ENCODE peak calls at places on chromosomes 11 and 22, in nine cellular contexts. One of them, this sample, is unnamed.

GRCh38 chr22:38935023-38935422 is 22.4 kb upstream of the APOBEC3A start:
- DNase-seq in astrocyte: no peak
- DNase-seq in A673: no peak
- DNase-seq in right atrium auricular region: no peak
- DNase-seq in endodermal cell: no peak
- DNase-seq in SK-N-SH: no peak
- DNase-seq in endothelial cell of umbilical vein: no peak
- DNase-seq in IMR-90: no peak
- DNase-seq in cardiac muscle cell: no peak
- DNase-seq in this sample: no peak

GRCh38 chr22:24440718-24441405 is 13.5 kb downstream of the ADORA2A start:
- DNase-seq in endodermal cell: peak; percentile 43
- DNase-seq in IMR-90: no peak
- DNase-seq in endothelial cell of umbilical vein: no peak
- DNase-seq in astrocyte: no peak
- DNase-seq in A673: no peak
- DNase-seq in cardiac muscle cell: no peak
- DNase-seq in right atrium auricular region: no peak
- DNase-seq in SK-N-SH: peak; percentile 23
- DNase-seq in this sample: no peak

GRCh38 chr11:32555091-32555490 is 28.5 kb upstream of the EIF3M start:
- DNase-seq in cardiac muscle cell: peak; percentile 40
- DNase-seq in right atrium auricular region: no peak
- DNase-seq in IMR-90: no peak
- DNase-seq in endothelial cell of umbilical vein: no peak
- DNase-seq in astrocyte: no peak
- DNase-seq in endodermal cell: no peak
- DNase-seq in SK-N-SH: no peak
- DNase-seq in A673: no peak
- DNase-seq in this sample: no peak

GRCh38 chr11:5280582-5281102 is 10.9 kb upstream of the HBE1 start:
- DNase-seq in cardiac muscle cell: peak; percentile 11
- DNase-seq in SK-N-SH: no peak
- DNase-seq in endodermal cell: peak; percentile 88
- DNase-seq in astrocyte: peak; percentile 97
- DNase-seq in endothelial cell of umbilical vein: peak; percentile 96
- DNase-seq in IMR-90: peak; percentile 100
- DNase-seq in A673: peak; percentile 35
- DNase-seq in right atrium auricular region: peak; percentile 64
- DNase-seq in this sample: no peak

GRCh38 chr22:27857441-27857840 is 55.9 kb upstream of the MN1 start:
- DNase-seq in IMR-90: peak; percentile 72
- DNase-seq in SK-N-SH: no peak
- DNase-seq in A673: no peak
- DNase-seq in astrocyte: peak; percentile 41
- DNase-seq in endodermal cell: no peak
- DNase-seq in endothelial cell of umbilical vein: no peak
- DNase-seq in right atrium auricular region: no peak
- DNase-seq in cardiac muscle cell: no peak
- DNase-seq in this sample: no peak

GRCh38 chr11:57434640-57435546 is 8.0 kb upstream of the SLC43A3 start:
- DNase-seq in cardiac muscle cell: no peak
- DNase-seq in right atrium auricular region: no peak
- DNase-seq in A673: no peak
- DNase-seq in SK-N-SH: no peak
- DNase-seq in astrocyte: peak; percentile 90
- DNase-seq in endodermal cell: no peak
- DNase-seq in endothelial cell of umbilical vein: no peak
- DNase-seq in IMR-90: peak; percentile 97
- DNase-seq in this sample: no peak

GRCh38 chr11:102377891-102378290 is 30.9 kb downstream of the BIRC2 start:
- DNase-seq in cardiac muscle cell: no peak
- DNase-seq in astrocyte: no peak
- DNase-seq in right atrium auricular region: no peak
- DNase-seq in endodermal cell: no peak
- DNase-seq in A673: no peak
- DNase-seq in endothelial cell of umbilical vein: no peak
- DNase-seq in SK-N-SH: no peak
- DNase-seq in IMR-90: no peak
- DNase-seq in this sample: no peak

GRCh38 chr11:10503217-10503616 is 37.8 kb downstream of the RNF141 start:
- DNase-seq in IMR-90: no peak
- DNase-seq in A673: no peak
- DNase-seq in cardiac muscle cell: no peak
- DNase-seq in SK-N-SH: no peak
- DNase-seq in astrocyte: no peak
- DNase-seq in endothelial cell of umbilical vein: no peak
- DNase-seq in right atrium auricular region: no peak
- DNase-seq in endodermal cell: no peak
- DNase-seq in this sample: no peak

GRCh38 chr22:45290410-45290936 is 5.7 kb downstream of the UPK3A start:
- DNase-seq in A673: peak; percentile 74
- DNase-seq in right atrium auricular region: no peak
- DNase-seq in IMR-90: peak; percentile 83
- DNase-seq in endothelial cell of umbilical vein: no peak
- DNase-seq in SK-N-SH: no peak
- DNase-seq in endodermal cell: peak; percentile 77
- DNase-seq in astrocyte: peak; percentile 41
- DNase-seq in cardiac muscle cell: peak; percentile 55
- DNase-seq in this sample: no peak

GRCh38 chr22:17792854-17793434 is 18.7 kb upstream of the BID start:
- DNase-seq in right atrium auricular region: no peak
- DNase-seq in endothelial cell of umbilical vein: no peak
- DNase-seq in astrocyte: no peak
- DNase-seq in SK-N-SH: no peak
- DNase-seq in cardiac muscle cell: no peak
- DNase-seq in IMR-90: no peak
- DNase-seq in A673: no peak
- DNase-seq in endodermal cell: no peak
- DNase-seq in this sample: no peak

GRCh38 chr22:37254206-37254866 is 10.3 kb upstream of the RAC2 start:
- DNase-seq in SK-N-SH: no peak
- DNase-seq in cardiac muscle cell: no peak
- DNase-seq in endothelial cell of umbilical vein: peak; percentile 76
- DNase-seq in A673: peak; percentile 33
- DNase-seq in astrocyte: peak; percentile 75
- DNase-seq in endodermal cell: peak; percentile 31
- DNase-seq in IMR-90: peak; percentile 79
- DNase-seq in right atrium auricular region: no peak
- DNase-seq in this sample: no peak

GRCh38 chr11:123006860-123007542 is 25.4 kb upstream of the BSX start:
- DNase-seq in SK-N-SH: no peak
- DNase-seq in endothelial cell of umbilical vein: no peak
- DNase-seq in A673: no peak
- DNase-seq in IMR-90: no peak
- DNase-seq in astrocyte: no peak
- DNase-seq in endodermal cell: peak; percentile 72
- DNase-seq in right atrium auricular region: no peak
- DNase-seq in cardiac muscle cell: no peak
- DNase-seq in this sample: no peak

GRCh38 chr11:72751293-72752087 is 718 bp downstream of the ARAP1 start:
- DNase-seq in astrocyte: no peak
- DNase-seq in cardiac muscle cell: no peak
- DNase-seq in A673: no peak
- DNase-seq in SK-N-SH: peak; percentile 66
- DNase-seq in endodermal cell: no peak
- DNase-seq in IMR-90: no peak
- DNase-seq in right atrium auricular region: no peak
- DNase-seq in endothelial cell of umbilical vein: no peak
- DNase-seq in this sample: no peak

GRCh38 chr11:78290293-78291176 is 101.8 kb downstream of the USP35 start:
- DNase-seq in right atrium auricular region: peak; percentile 67
- DNase-seq in IMR-90: peak; percentile 58
- DNase-seq in astrocyte: no peak
- DNase-seq in endothelial cell of umbilical vein: no peak
- DNase-seq in A673: no peak
- DNase-seq in cardiac muscle cell: no peak
- DNase-seq in endodermal cell: no peak
- DNase-seq in SK-N-SH: no peak
- DNase-seq in this sample: no peak

GRCh38 chr11:67393437-67393836 is 1.7 kb downstream of the RAD9A start:
- DNase-seq in astrocyte: no peak
- DNase-seq in IMR-90: no peak
- DNase-seq in cardiac muscle cell: no peak
- DNase-seq in endodermal cell: no peak
- DNase-seq in A673: no peak
- DNase-seq in SK-N-SH: no peak
- DNase-seq in right atrium auricular region: no peak
- DNase-seq in endothelial cell of umbilical vein: no peak
- DNase-seq in this sample: no peak

GRCh38 chr11:64053699-64054098 is 18.0 kb downstream of the FLRT1 start:
- DNase-seq in A673: no peak
- DNase-seq in right atrium auricular region: no peak
- DNase-seq in IMR-90: peak; percentile 2
- DNase-seq in astrocyte: no peak
- DNase-seq in endothelial cell of umbilical vein: no peak
- DNase-seq in endodermal cell: peak; percentile 90
- DNase-seq in cardiac muscle cell: peak; percentile 28
- DNase-seq in SK-N-SH: no peak
- DNase-seq in this sample: no peak

GRCh38 chr22:25038239-25038638 is 85.7 kb downstream of the KIAA1671 start:
- DNase-seq in IMR-90: no peak
- DNase-seq in A673: no peak
- DNase-seq in right atrium auricular region: no peak
- DNase-seq in endothelial cell of umbilical vein: no peak
- DNase-seq in cardiac muscle cell: no peak
- DNase-seq in SK-N-SH: no peak
- DNase-seq in astrocyte: no peak
- DNase-seq in endodermal cell: no peak
- DNase-seq in this sample: no peak

GRCh38 chr22:44159230-44159629 is 21.5 kb upstream of the PARVG start:
- DNase-seq in A673: no peak
- DNase-seq in right atrium auricular region: no peak
- DNase-seq in endodermal cell: no peak
- DNase-seq in IMR-90: no peak
- DNase-seq in SK-N-SH: no peak
- DNase-seq in cardiac muscle cell: no peak
- DNase-seq in astrocyte: peak; percentile 25
- DNase-seq in endothelial cell of umbilical vein: no peak
- DNase-seq in this sample: no peak

GRCh38 chr11:48261600-48261999 is 2.1 kb upstream of the OR4X1 start:
- DNase-seq in right atrium auricular region: no peak
- DNase-seq in SK-N-SH: no peak
- DNase-seq in astrocyte: no peak
- DNase-seq in cardiac muscle cell: no peak
- DNase-seq in IMR-90: no peak
- DNase-seq in endodermal cell: no peak
- DNase-seq in endothelial cell of umbilical vein: no peak
- DNase-seq in A673: no peak
- DNase-seq in this sample: no peak
- H3K9me3 ChIP-seq in right atrium auricular region: no peaks in the 10 kb centered on the region
- H3K9me3 ChIP-seq in SK-N-SH: no peaks in the 10 kb centered on the region
- H3K9me3 ChIP-seq in astrocyte: no peaks in the 10 kb centered on the region
- H3K9me3 ChIP-seq in cardiac muscle cell: peaks cover 3% of the 10 kb centered on the region
- H3K9me3 ChIP-seq in IMR-90: no peaks in the 10 kb centered on the region
- H3K9me3 ChIP-seq in endodermal cell: peaks cover 50% of the 10 kb centered on the region
- H3K9me3 ChIP-seq in endothelial cell of umbilical vein: no peaks in the 10 kb centered on the region
- H3K9me3 ChIP-seq in A673: no peaks in the 10 kb centered on the region
- H3K9me3 ChIP-seq in this sample: no peaks in the 10 kb centered on the region

GRCh38 chr22:50084570-50084969 is 656 bp downstream of the MLC1 start:
- DNase-seq in astrocyte: no peak
- DNase-seq in endodermal cell: peak; percentile 35
- DNase-seq in endothelial cell of umbilical vein: no peak
- DNase-seq in cardiac muscle cell: no peak
- DNase-seq in right atrium auricular region: no peak
- DNase-seq in SK-N-SH: no peak
- DNase-seq in IMR-90: no peak
- DNase-seq in A673: no peak
- DNase-seq in this sample: no peak
- H3K27me3 ChIP-seq in astrocyte: peaks cover 2% of the 10 kb centered on the region
- H3K27me3 ChIP-seq in endodermal cell: no peaks in the 10 kb centered on the region
- H3K27me3 ChIP-seq in endothelial cell of umbilical vein: no peaks in the 10 kb centered on the region
- H3K27me3 ChIP-seq in cardiac muscle cell: no peaks in the 10 kb centered on the region
- H3K27me3 ChIP-seq in right atrium auricular region: peaks cover 3% of the 10 kb centered on the region
- H3K27me3 ChIP-seq in SK-N-SH: no peaks in the 10 kb centered on the region
- H3K27me3 ChIP-seq in IMR-90: no peaks in the 10 kb centered on the region
- H3K27me3 ChIP-seq in A673: no peaks in the 10 kb centered on the region
- H3K27me3 ChIP-seq in this sample: peaks cover 20% of the 10 kb centered on the region

DNA sequence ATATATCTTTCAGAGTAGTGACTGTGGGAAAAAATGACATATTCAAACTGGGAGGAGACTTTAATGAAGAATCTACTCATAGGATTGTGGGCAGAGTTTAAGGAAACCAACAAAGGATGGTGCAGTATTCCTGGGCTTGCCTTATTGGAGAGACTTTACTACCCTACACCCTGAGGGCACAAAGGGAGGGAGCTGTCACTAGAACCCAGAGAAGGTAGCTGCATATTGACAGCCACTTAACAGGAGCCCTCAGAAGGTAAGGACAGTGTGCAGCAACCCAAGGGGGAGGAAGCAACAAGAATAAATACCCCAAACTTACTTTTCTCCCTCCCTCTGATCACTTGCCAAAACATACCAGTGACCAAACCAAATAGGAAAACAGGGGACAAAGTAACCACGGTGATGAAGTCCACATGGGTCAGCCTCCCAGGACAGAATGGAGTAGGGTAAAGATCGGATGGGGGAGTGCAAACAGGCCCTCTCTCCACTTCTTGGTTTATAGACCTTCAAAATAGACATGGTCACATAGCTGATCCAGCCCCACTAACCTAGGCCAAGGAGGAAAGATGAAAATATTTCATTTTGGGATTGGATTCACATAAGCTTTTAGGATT is 121.8 kb upstream of the SESN3 start:
- DNase-seq in right atrium auricular region: no peak
- DNase-seq in endodermal cell: no peak
- DNase-seq in cardiac muscle cell: no peak
- DNase-seq in endothelial cell of umbilical vein: no peak
- DNase-seq in astrocyte: no peak
- DNase-seq in SK-N-SH: no peak
- DNase-seq in IMR-90: no peak
- DNase-seq in A673: no peak
- DNase-seq in this sample: no peak
- TF ChIP-seq CTCF in right atrium auricular region: no peak
- TF ChIP-seq CTCF in endodermal cell: no peak
- TF ChIP-seq CTCF in cardiac muscle cell: no peak
- TF ChIP-seq CTCF in endothelial cell of umbilical vein: no peak
- TF ChIP-seq CTCF in astrocyte: no peak
- TF ChIP-seq CTCF in SK-N-SH: no peak
- TF ChIP-seq CTCF in IMR-90: no peak
- TF ChIP-seq CTCF in A673: no peak
- TF ChIP-seq CTCF in this sample: no peak

DNA sequence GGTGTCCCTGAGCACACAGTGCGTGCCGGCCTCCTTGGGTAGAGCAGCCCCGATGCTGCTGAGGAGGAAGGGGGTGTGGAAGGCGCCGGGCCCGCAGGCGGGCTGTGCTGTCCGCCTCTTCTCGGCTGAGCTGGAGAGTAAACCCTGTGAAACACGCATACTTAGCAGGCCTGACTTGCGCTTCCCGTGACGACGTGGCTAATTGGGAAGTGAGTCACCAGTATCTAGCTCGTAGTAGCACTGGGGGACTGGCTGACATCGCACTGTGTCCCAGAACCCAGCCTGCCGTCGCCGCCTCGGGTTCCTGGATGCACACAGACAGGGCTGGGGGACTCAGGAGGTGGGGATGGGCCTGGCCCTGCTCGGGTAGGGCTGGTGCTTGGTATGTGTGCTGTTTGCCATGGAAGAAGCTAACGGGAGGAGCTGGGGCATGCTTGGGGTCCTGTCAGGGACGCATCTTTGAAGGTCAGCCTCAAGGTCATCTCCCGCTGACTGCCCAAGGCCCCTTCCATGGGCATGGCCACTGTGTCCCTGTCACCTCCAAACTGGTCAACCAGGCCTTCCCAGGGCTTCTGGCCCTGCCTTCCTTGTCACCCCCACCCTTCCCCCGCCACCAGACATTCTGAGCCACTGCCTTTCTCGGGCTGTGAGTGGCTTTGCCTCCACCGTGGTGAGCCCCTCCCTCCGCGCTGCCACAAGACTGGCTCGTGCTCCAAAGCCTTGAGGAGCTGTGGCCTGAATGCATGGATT is 1327.0 kb downstream of the BRD1 start:
- DNase-seq in endothelial cell of umbilical vein: no peak
- DNase-seq in cardiac muscle cell: no peak
- DNase-seq in SK-N-SH: no peak
- DNase-seq in right atrium auricular region: no peak
- DNase-seq in IMR-90: no peak
- DNase-seq in endodermal cell: peak; percentile 66
- DNase-seq in A673: peak; percentile 88
- DNase-seq in astrocyte: peak; percentile 93
- DNase-seq in this sample: no peak
- H3K9me3 ChIP-seq in endothelial cell of umbilical vein: peaks cover 3% of the 10 kb centered on the region
- H3K9me3 ChIP-seq in cardiac muscle cell: no peaks in the 10 kb centered on the region
- H3K9me3 ChIP-seq in SK-N-SH: no peaks in the 10 kb centered on the region
- H3K9me3 ChIP-seq in right atrium auricular region: no peaks in the 10 kb centered on the region
- H3K9me3 ChIP-seq in IMR-90: peaks cover 35% of the 10 kb centered on the region
- H3K9me3 ChIP-seq in endodermal cell: no peaks in the 10 kb centered on the region
- H3K9me3 ChIP-seq in A673: no peaks in the 10 kb centered on the region
- H3K9me3 ChIP-seq in astrocyte: no peaks in the 10 kb centered on the region
- H3K9me3 ChIP-seq in this sample: no peaks in the 10 kb centered on the region